ENCODE peak calls at places on chromosomes 13 and 19, in seven cellular contexts. H is mucosa of descending colon, J is ovary, A is Peyer's patch, O is psoas muscle, K is astrocyte of the spinal cord, X is bronchial epithelial cell. G is an unnamed sample.

GRCh38 chr19:7191946-7192691 is 102.1 kb downstream of the INSR start:
- DNase-seq in H (no peak), J (no peak), A (peak), O (no peak), K (no peak), X (no peak), G (peak)

GRCh38 chr13:98180092-98180491 is 3.0 kb upstream of the RNF113B start:
- DNase-seq in H (no peak), J (no peak), A (no peak), O (no peak), K (no peak), X (peak), G (no peak)

GRCh38 chr13:34808649-34809048 is 133.4 kb upstream of the NBEA start:
- DNase-seq in H (no peak), J (no peak), A (no peak), O (no peak), K (no peak), X (no peak), G (no peak)

GRCh38 chr19:10952809-10953208 is 8.0 kb upstream of the SMARCA4 start:
- DNase-seq in H (peak), J (no peak), A (no peak), O (no peak), K (no peak), X (peak), G (no peak)

GRCh38 chr19:16301999-16302694 is 22.5 kb upstream of the KLF2 start:
- DNase-seq in H (no peak), J (no peak), A (peak), O (peak), K (peak), X (peak), G (no peak)

GRCh38 chr19:33394006-33394722 is 20.7 kb downstream of the CEBPG start:
- DNase-seq in H (no peak), J (peak), A (no peak), O (peak), K (peak), X (peak), G (no peak)

GRCh38 chr13:23740002-23740401 is 149.2 kb downstream of the MIPEP start:
- DNase-seq in H (no peak), J (no peak), A (no peak), O (no peak), K (no peak), X (no peak), G (no peak)

GRCh38 chr19:7679017-7679720 is 1.5 kb upstream of the TRAPPC5 start:
- DNase-seq in H (peak), J (no peak), A (peak), O (peak), K (no peak), X (peak), G (peak)

GRCh38 chr13:79457948-79458347 is 23.0 kb upstream of the NDFIP2 start:
- DNase-seq in H (no peak), J (no peak), A (no peak), O (no peak), K (peak), X (peak), G (no peak)

GRCh38 chr19:2042485-2043268 is 8.4 kb downstream of the MKNK2 start:
- DNase-seq in H (peak), J (peak), A (no peak), O (peak), K (no peak), X (no peak), G (no peak)

GRCh38 chr19:38693380-38694223 is 46.2 kb downstream of the ACTN4 start:
- DNase-seq in H (no peak), J (no peak), A (peak), O (no peak), K (peak), X (peak), G (no peak)

GRCh38 chr13:46142692-46143238 is 37.9 kb upstream of the CPB2 start:
- DNase-seq in H (no peak), J (no peak), A (no peak), O (no peak), K (no peak), X (no peak), G (no peak)

GRCh38 chr13:71015021-71015420 is 852.0 kb downstream of the DACH1 start:
- DNase-seq in H (no peak), J (no peak), A (no peak), O (no peak), K (no peak), X (no peak), G (no peak)

GRCh38 chr13:113045214-113046007 is 60.2 kb upstream of the F7 start:
- DNase-seq in H (no peak), J (no peak), A (no peak), O (no peak), K (no peak), X (no peak), G (no peak)

GRCh38 chr19:53365899-53366493 is 491 bp downstream of the ZNF525 start:
- DNase-seq in H (peak), J (peak), A (peak), O (peak), K (no peak), X (no peak), G (no peak)

GRCh38 chr19:9431475-9431874 is 3.9 kb downstream of the ZNF266 start:
- DNase-seq in H (peak), J (no peak), A (no peak), O (no peak), K (peak), X (peak), G (peak)

GRCh38 chr13:112486386-112487126 is 101.4 kb downstream of the TUBGCP3 start:
- DNase-seq in H (no peak), J (no peak), A (no peak), O (no peak), K (no peak), X (no peak), G (no peak)

GRCh38 chr13:64263285-64263684 is 2847.6 kb upstream of the PCDH20 start:
- DNase-seq in H (no peak), J (no peak), A (no peak), O (no peak), K (no peak), X (no peak), G (no peak)

DNA sequence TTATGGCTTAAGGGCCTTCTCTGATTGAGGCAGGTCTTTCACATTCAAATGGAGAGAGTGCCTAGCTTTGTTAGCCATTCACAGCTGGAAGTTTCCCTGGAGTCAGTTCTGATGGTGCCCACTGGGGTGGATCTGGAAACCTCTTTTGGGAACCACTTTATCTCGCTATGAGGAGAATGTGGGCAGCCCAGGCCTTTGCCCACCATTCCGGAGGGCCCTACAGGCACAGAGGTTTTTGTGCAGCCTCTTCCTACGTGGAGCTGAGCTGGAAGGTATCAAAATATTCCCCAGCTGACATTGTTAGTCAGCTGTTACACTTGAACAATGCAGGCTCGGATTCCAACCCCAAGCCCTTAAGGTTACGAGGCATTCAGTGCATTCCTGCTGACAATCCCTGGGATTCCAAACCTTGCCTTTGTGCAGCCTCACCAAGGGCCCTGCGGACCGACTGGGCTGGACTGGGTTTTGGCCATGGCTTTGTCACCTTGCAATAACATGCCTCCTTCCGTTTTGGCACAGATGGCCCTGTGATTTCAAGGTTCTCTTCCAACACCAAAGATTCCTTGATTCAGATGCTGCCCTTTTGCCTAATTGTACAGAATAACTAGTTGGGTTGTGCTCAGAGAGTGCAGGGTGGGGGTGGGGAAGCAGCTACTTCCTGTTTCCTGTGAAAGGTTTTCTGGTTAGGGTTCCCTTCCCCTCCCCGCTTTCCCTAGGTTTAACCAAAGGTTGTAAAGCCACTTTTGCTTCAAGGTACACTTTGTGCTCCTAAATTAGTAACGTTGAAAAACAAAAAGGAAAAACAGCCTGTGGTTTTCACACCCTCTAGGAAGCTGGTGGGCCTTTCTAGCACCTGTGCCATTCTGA is 27.1 kb downstream of the SAE1 start:
- DNase-seq in H (peak), J (no peak), A (peak), O (no peak), K (peak), X (peak), G (peak)
- TF ChIP-seq CTCF in H (no peak), J (no peak), A (no peak), O (peak), K (peak), X (no peak), G (no peak)

GRCh38 chr19:31882709-31883108 is 462.7 kb upstream of the ZNF507 start:
- DNase-seq in H (no peak), J (no peak), A (no peak), O (no peak), K (no peak), X (no peak), G (no peak)
- TF ChIP-seq CTCF in H (no peak), J (no peak), A (no peak), O (no peak), K (no peak), X (no peak), G (no peak)

DNA sequence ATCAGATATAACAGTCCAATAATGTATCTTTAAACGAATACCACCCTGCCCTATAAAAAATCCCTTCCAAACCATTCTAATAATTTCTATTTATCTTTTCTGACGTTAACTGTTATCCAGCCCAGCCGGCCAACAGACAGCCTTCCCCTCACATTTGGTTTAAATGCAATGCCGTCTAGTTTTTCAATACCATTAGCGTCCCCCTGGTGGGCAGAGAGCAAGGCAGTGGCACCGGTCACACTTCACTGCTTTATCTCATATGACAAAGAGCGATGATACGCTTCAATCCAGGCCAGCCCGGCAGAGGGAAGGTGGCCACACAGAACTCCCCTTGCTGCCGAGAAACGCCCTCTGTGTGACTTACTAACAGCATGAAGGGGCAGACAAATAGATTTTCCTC is 402.1 kb upstream of the ZNF507 start:
- DNase-seq in H (no peak), J (no peak), A (no peak), O (no peak), K (no peak), X (no peak), G (no peak)
- TF ChIP-seq CTCF in H (no peak), J (no peak), A (no peak), O (no peak), K (no peak), X (no peak), G (no peak)

DNA sequence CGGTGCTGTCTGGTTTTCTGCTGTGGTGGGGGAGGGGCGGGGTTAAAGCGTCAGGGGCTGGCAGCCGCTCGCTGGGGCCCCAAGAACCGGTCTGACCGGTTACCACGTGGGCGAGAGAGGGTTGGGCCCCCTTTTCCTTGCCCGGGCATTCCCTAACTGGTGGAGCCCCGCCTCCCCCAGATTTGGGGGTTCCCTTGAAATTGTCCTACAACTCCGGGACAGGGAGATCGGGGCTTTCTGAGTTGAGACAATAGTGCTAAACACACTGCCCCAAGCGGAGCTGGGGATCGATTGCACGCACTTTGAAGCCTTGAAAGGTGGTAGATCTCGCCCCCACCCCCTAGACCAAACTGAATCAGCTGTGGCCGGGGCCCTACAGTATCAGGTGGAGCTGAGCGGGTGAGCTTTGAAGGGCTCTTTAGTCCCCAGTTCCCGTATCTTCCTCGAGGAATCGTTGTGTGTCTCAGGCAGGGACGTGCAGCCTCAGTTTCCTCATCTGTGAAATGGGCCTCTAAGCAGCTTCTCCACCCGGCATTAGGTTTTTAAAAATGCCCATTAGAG is 4.8 kb downstream of the IER2 start:
- DNase-seq in H (peak), J (peak), A (peak), O (peak), K (peak), X (peak), G (peak)
- TF ChIP-seq CTCF in H (no peak), J (no peak), A (peak), O (no peak), K (peak), X (peak), G (peak)

GRCh38 chr13:103145476-103145875 is 79.3 kb upstream of the SLC10A2 start:
- DNase-seq in H (no peak), J (no peak), A (no peak), O (no peak), K (no peak), X (peak), G (no peak)
- TF ChIP-seq CTCF in H (no peak), J (no peak), A (no peak), O (no peak), K (no peak), X (no peak), G (no peak)

DNA sequence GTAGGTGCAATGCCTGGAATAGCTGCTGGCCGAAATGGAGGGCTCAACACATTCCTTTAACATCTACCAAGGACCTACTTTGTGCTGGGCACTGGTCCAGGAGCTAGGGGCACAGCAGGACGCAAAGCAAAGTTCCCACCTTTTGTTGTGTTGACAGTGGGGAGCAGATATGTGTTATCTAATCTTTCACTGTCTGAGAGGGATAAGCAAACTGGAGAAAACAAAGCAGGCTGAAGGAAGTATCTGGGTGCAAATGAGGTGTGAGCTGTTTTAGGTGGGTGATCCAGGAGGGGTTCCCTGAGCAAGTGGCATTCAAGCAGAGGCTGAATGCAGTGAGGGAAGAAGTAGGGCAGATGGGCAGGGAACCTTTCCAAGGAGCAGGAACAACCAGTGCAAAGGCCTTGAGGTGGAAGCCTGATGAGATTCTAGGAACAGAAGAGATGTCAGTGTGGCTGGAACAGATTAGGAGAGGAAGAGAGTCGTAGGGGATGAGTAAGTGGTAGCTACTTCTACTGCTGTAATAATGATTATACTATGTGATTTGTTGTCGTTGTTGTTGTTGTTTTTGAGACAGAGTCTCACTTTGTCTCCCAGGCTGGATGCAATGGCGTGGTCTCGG is 2.2 kb upstream of the PLAUR start:
- DNase-seq in H (no peak), J (no peak), A (no peak), O (no peak), K (no peak), X (no peak), G (no peak)
- TF ChIP-seq CTCF in H (no peak), J (no peak), A (no peak), O (no peak), K (no peak), X (no peak), G (no peak)

GRCh38 chr19:29262085-29262484 is 49.1 kb upstream of the UQCRFS1 start:
- DNase-seq in H (no peak), J (no peak), A (no peak), O (no peak), K (no peak), X (no peak), G (no peak)

GRCh38 chr19:29266001-29266400 is 53.0 kb upstream of the UQCRFS1 start:
- DNase-seq in H (no peak), J (no peak), A (no peak), O (no peak), K (no peak), X (no peak), G (no peak)

GRCh38 chr19:29265436-29265835 is 52.5 kb upstream of the UQCRFS1 start:
- DNase-seq in H (no peak), J (no peak), A (no peak), O (no peak), K (no peak), X (no peak), G (no peak)

GRCh38 chr19:29264897-29265296 is 51.9 kb upstream of the UQCRFS1 start:
- DNase-seq in H (no peak), J (no peak), A (no peak), O (no peak), K (no peak), X (no peak), G (no peak)

DNA sequence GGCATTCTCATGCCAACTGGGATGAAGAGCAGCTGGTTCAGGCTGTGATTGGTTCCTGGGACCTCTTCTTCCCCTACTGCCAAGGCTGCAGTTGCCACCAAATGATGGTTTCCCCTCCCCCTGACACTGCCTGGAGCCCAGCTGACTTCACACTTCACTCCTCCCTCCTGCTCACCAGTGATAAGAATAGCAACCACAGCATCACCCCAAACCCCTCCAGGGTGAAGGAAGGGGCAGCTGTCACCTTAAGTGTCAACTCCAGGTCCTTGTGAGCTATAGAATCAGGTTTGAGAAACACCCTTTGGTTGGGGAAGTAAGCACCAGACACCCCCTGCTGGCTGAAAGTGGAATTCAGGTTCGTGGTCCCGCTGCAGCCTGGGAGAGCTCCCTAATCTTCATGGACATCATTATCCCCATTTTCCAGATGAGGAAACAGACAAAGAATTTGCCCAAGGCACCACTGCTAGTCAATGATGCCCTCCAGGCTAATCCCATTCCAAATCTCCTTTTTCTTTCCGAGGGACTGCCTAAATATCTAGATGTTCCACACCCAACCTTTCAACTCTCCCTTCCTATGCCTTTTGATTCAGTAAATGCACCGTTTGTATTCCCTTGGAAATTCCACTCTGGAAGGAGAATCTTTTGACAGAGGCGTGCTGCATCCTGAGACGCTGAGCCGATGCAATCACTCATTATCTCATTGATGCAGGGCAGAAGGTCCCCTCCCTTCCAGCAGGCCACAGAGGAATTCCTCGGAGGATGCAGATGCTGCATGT is 50.5 kb upstream of the UQCRFS1 start:
- DNase-seq in H (peak), J (peak), A (peak), O (peak), K (no peak), X (no peak), G (peak)
- TF ChIP-seq CTCF in H (peak), J (peak), A (peak), O (peak), K (peak), X (peak), G (peak)

GRCh38 chr19:28985201-28985600 is 227.8 kb downstream of the UQCRFS1 start:
- DNase-seq in H (no peak), J (no peak), A (no peak), O (no peak), K (no peak), X (no peak), G (no peak)

GRCh38 chr19:28987177-28987576 is 225.8 kb downstream of the UQCRFS1 start:
- DNase-seq in H (no peak), J (no peak), A (no peak), O (no peak), K (no peak), X (no peak), G (no peak)

GRCh38 chr19:28988066-28988465 is 224.9 kb downstream of the UQCRFS1 start:
- DNase-seq in H (no peak), J (no peak), A (no peak), O (no peak), K (no peak), X (no peak), G (no peak)

GRCh38 chr19:28990522-28990921 is 222.4 kb downstream of the UQCRFS1 start:
- DNase-seq in H (no peak), J (no peak), A (no peak), O (no peak), K (no peak), X (no peak), G (no peak)
- TF ChIP-seq CTCF in H (no peak), J (no peak), A (no peak), O (no peak), K (no peak), X (no peak), G (no peak)

DNA sequence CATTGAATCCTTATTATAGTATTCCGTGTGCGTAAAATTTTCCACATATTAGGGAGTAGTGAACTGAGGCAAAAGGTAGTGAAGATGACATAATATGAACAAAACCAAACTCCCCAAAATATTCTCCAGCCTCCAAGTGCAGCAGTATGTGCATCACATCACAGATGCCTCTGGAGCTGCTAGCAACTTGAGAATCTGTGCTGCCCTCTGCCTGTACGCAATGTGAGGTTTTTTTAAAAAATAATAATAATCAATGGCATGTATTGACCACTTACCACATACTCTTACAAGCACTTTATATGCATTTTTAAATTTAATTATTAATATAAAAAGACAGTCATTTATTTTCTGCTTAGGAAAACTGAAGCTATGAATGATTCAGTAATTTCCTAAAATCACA is 583.0 kb upstream of the SPRY2 start:
- DNase-seq in H (no peak), J (no peak), A (no peak), O (no peak), K (peak), X (peak), G (no peak)
- TF ChIP-seq CTCF in H (no peak), J (no peak), A (no peak), O (no peak), K (peak), X (peak), G (no peak)